ENCODE peak calls at places on chromosomes 13 and 19, in seven cellular contexts. I is OCI-M1; A is EL; S is stimulated activated naive CD4-positive, alpha-beta T cell; R is stimulated activated CD8-positive, alpha-beta memory T cell treated with anti-CD3 and anti-CD28 coated beads, Interleukin-7, amount 100 ng/mL, for 24 hours; N is T-helper 2 cell; L is thoracic aorta. Q is an unnamed sample.

GRCh38 chr19:29704562-29705558 is 10.2 kb downstream of the C19orf12 start:
- DNase-seq in S (no peak), N (no peak), A (no peak), R (no peak), L (no peak), I (no peak), Q (no peak)

GRCh38 chr13:62250501-62251175 is 835.0 kb upstream of the PCDH20 start:
- DNase-seq in L (no peak), I (peak), R (no peak), N (no peak), A (no peak), S (no peak), Q (no peak)

GRCh38 chr13:112203614-112204013 is 136.7 kb downstream of the SOX1 start:
- DNase-seq in I (no peak), N (no peak), S (no peak), R (no peak), L (no peak), A (no peak), Q (no peak)

GRCh38 chr13:32415019-32415418 is 12.9 kb downstream of the N4BP2L1 start:
- DNase-seq in A (no peak), R (no peak), I (peak), S (no peak), N (no peak), L (no peak), Q (peak)

GRCh38 chr13:90311929-90312328 is 1035.6 kb upstream of the MIR17HG start:
- DNase-seq in L (no peak), R (no peak), A (no peak), I (no peak), S (no peak), N (no peak), Q (no peak)

GRCh38 chr19:39401549-39402416 is 4.9 kb upstream of the ZFP36 start:
- DNase-seq in N (peak), L (no peak), R (peak), A (peak), I (peak), S (peak), Q (no peak)

GRCh38 chr13:30124131-30124768 is 183.1 kb downstream of the KATNAL1 start:
- DNase-seq in L (no peak), S (no peak), A (no peak), N (no peak), R (no peak), I (no peak), Q (no peak)

GRCh38 chr13:102877285-102877684 is 31.5 kb downstream of the ERCC5 start:
- DNase-seq in R (no peak), L (no peak), I (peak), S (no peak), A (peak), N (no peak), Q (peak)

GRCh38 chr19:6108721-6109633 is 1.3 kb downstream of the RFX2 start:
- DNase-seq in A (peak), I (no peak), L (peak), N (peak), S (peak), R (peak), Q (peak)

GRCh38 chr13:94917814-94918213 is 205.5 kb upstream of the SOX21 start:
- DNase-seq in I (no peak), A (no peak), L (no peak), S (no peak), N (no peak), R (no peak), Q (no peak)

GRCh38 chr19:45884682-45885555 is 1.0 kb downstream of the IRF2BP1 start:
- DNase-seq in A (no peak), L (no peak), N (no peak), I (peak), R (no peak), S (peak), Q (no peak)

GRCh38 chr13:91046715-91047327 is 300.7 kb upstream of the MIR17HG start:
- DNase-seq in R (no peak), A (no peak), S (no peak), L (no peak), I (no peak), N (no peak), Q (no peak)

GRCh38 chr19:13430790-13431582 is 75.3 kb downstream of the CACNA1A start:
- DNase-seq in S (peak), I (peak), L (no peak), N (no peak), A (peak), R (peak), Q (peak)

GRCh38 chr13:20175907-20176652 is 15.2 kb upstream of the GJA3 start:
- DNase-seq in S (no peak), I (no peak), L (no peak), A (no peak), R (no peak), N (no peak), Q (no peak)

GRCh38 chr13:73210218-73210883 is 151.5 kb downstream of the KLF5 start:
- DNase-seq in A (no peak), S (no peak), L (no peak), I (no peak), N (no peak), R (no peak), Q (no peak)

GRCh38 chr13:111422352-111422751 is 101.9 kb downstream of the TEX29 start:
- DNase-seq in A (no peak), I (no peak), R (no peak), L (no peak), S (no peak), N (no peak), Q (no peak)

GRCh38 chr13:60397693-60398437 is 845 bp downstream of the TDRD3 start:
- DNase-seq in N (peak), A (peak), L (no peak), S (no peak), I (peak), R (peak), Q (peak)

GRCh38 chr19:3910105-3910504 is 22.8 kb upstream of the NMRK2 start:
- DNase-seq in I (no peak), S (no peak), N (no peak), A (no peak), L (no peak), R (no peak), Q (no peak)

GRCh38 chr19:34960103-34960805 is 3.8 kb downstream of the ZNF792 start:
- DNase-seq in A (peak), N (no peak), L (no peak), R (no peak), S (no peak), I (no peak), Q (no peak)

GRCh38 chr19:53868091-53868891 is 608 bp downstream of the MYADM start:
- DNase-seq in A (peak), I (peak), L (no peak), R (no peak), S (peak), N (peak), Q (peak)

GRCh38 chr19:1766800-1767352 is 13.6 kb downstream of the ONECUT3 start:
- DNase-seq in N (no peak), S (no peak), A (no peak), L (no peak), I (no peak), R (no peak), Q (peak)

GRCh38 chr13:62176051-62176450 is 760.4 kb upstream of the PCDH20 start:
- DNase-seq in S (no peak), A (no peak), R (no peak), L (no peak), I (no peak), N (no peak), Q (no peak)

Q was measured in HCEC 1CT.